ENCODE peak calls at places on chromosomes 5 and 9, in seven cellular contexts. T is upper lobe of left lung, L is GM23338, H is astrocyte of the spinal cord, S is tibial artery, P is ascending aorta, N is fibroblast of lung. J is an unnamed sample.

GRCh38 chr9:123407537-123407828 is 51.5 kb downstream of the CRB2 start:
- DNase-seq in T (no peak), S (no peak), L (no peak), N (no peak), P (no peak), H (no peak), J (no peak)

GRCh38 chr5:126385509-126385908 is 37.7 kb upstream of the GRAMD2B start:
- DNase-seq in N (no peak), P (no peak), S (no peak), T (no peak), L (no peak), H (no peak), J (no peak)

GRCh38 chr5:31916327-31916726 is 257.8 kb downstream of the GOLPH3 start:
- DNase-seq in P (no peak), H (no peak), T (peak), S (no peak), L (no peak), N (no peak), J (no peak)

GRCh38 chr9:135473972-135474543 is 5.5 kb upstream of the PPP1R26 start:
- DNase-seq in N (no peak), H (no peak), T (no peak), S (no peak), L (no peak), P (no peak), J (no peak)

GRCh38 chr9:93568169-93568568 is 8.2 kb upstream of the PHF2 start:
- DNase-seq in P (no peak), L (no peak), N (no peak), T (no peak), H (no peak), S (no peak), J (no peak)

GRCh38 chr5:91166040-91166807 is 216.9 kb downstream of the ARRDC3 start:
- DNase-seq in H (peak), L (no peak), N (peak), P (no peak), T (no peak), S (no peak), J (no peak)

GRCh38 chr9:136019681-136020060 is 58.5 kb upstream of the UBAC1 start:
- DNase-seq in N (no peak), H (no peak), T (no peak), P (no peak), S (no peak), L (no peak), J (no peak)

GRCh38 chr5:56123531-56124243 is 109.4 kb downstream of the ANKRD55 start:
- DNase-seq in L (peak), P (no peak), H (peak), T (peak), N (peak), S (peak), J (peak)

GRCh38 chr5:54243483-54244080 is 66.8 kb downstream of the ARL15 start:
- DNase-seq in L (peak), H (peak), T (no peak), N (peak), S (no peak), P (no peak), J (no peak)

GRCh38 chr5:80076131-80077101 is 41.3 kb downstream of the THBS4 start:
- DNase-seq in T (no peak), S (no peak), H (no peak), P (no peak), L (no peak), N (peak), J (no peak)

GRCh38 chr9:38309324-38310195 is 82.9 kb upstream of the ALDH1B1 start:
- DNase-seq in S (no peak), N (peak), P (no peak), H (peak), L (peak), T (no peak), J (no peak)

GRCh38 chr5:155575861-155576260 is 562.3 kb downstream of the KIF4B start:
- DNase-seq in S (no peak), P (no peak), H (no peak), N (no peak), L (no peak), T (no peak), J (no peak)

GRCh38 chr5:53170748-53171349 is 61.3 kb upstream of the MOCS2 start:
- DNase-seq in L (peak), S (no peak), T (no peak), P (no peak), H (peak), N (peak), J (no peak)

GRCh38 chr5:73213566-73213998 is 40.6 kb downstream of the TMEM174 start:
- DNase-seq in S (no peak), P (no peak), H (peak), N (peak), L (peak), T (no peak), J (no peak)

GRCh38 chr9:136309101-136309801 is 5.4 kb upstream of the CCDC187 start:
- DNase-seq in P (no peak), H (no peak), L (no peak), N (no peak), T (no peak), S (no peak), J (no peak)

GRCh38 chr5:58143757-58144156 is 316.1 kb downstream of the PLK2 start:
- DNase-seq in T (no peak), H (no peak), P (no peak), S (no peak), L (no peak), N (no peak), J (no peak)

GRCh38 chr5:159971931-159972461 is 36.9 kb upstream of the TTC1 start:
- DNase-seq in N (peak), L (peak), S (no peak), T (no peak), P (no peak), H (no peak), J (no peak)

GRCh38 chr9:135782946-135783345 is 81.0 kb downstream of the KCNT1 start:
- DNase-seq in H (no peak), P (no peak), S (no peak), T (no peak), L (no peak), N (no peak), J (no peak)

GRCh38 chr5:50711280-50711679 is 44.8 kb downstream of the PARP8 start:
- DNase-seq in P (no peak), N (no peak), L (no peak), S (no peak), H (peak), T (peak), J (no peak)

GRCh38 chr9:109811876-109812275 is 31.9 kb downstream of the PALM2AKAP2 start:
- DNase-seq in L (no peak), S (no peak), N (no peak), T (no peak), H (no peak), P (no peak), J (no peak)

GRCh38 chr5:150517272-150518152 is 9.6 kb downstream of the NDST1 start:
- DNase-seq in L (no peak), T (peak), H (peak), P (no peak), S (no peak), N (peak), J (no peak)

GRCh38 chr9:122332083-122332482 is 38.7 kb upstream of the PTGS1 start:
- DNase-seq in S (no peak), T (peak), N (no peak), P (no peak), L (peak), H (no peak), J (no peak)

GRCh38 chr9:113702423-113702755 is 173.7 kb upstream of the ZNF618 start:
- DNase-seq in H (no peak), N (no peak), T (peak), S (no peak), L (no peak), P (no peak), J (no peak)

GRCh38 chr5:178399723-178400115 is 167.1 kb upstream of the PHYKPL start:
- DNase-seq in L (no peak), H (no peak), T (no peak), P (no peak), S (no peak), N (no peak), J (no peak)

GRCh38 chr5:59887274-59887673 is 6.3 kb downstream of the PDE4D start:
- DNase-seq in L (no peak), N (no peak), S (no peak), P (no peak), T (no peak), H (no peak), J (no peak)

GRCh38 chr5:175861337-175862130 is 9.8 kb upstream of the CPLX2 start:
- DNase-seq in P (no peak), N (no peak), H (no peak), T (no peak), S (no peak), L (no peak), J (no peak)

GRCh38 chr9:116646661-116647514 is 40.2 kb upstream of the TRIM32 start:
- DNase-seq in N (peak), P (no peak), H (peak), T (no peak), L (peak), S (no peak), J (no peak)

GRCh38 chr9:121213136-121213806 is 11.6 kb upstream of the RAB14 start:
- DNase-seq in S (peak), H (peak), L (peak), N (peak), T (peak), P (peak), J (peak)

GRCh38 chr5:10591946-10592345 is 28.1 kb downstream of the ANKRD33B start:
- DNase-seq in T (no peak), N (no peak), H (no peak), S (no peak), L (no peak), P (no peak), J (no peak)

GRCh38 chr9:137174722-137175293 is 3.0 kb upstream of the TMEM210 start:
- DNase-seq in T (no peak), H (no peak), N (no peak), S (no peak), P (no peak), L (peak), J (no peak)

GRCh38 chr5:64865662-64866061 is 96.9 kb downstream of the CWC27 start:
- DNase-seq in P (no peak), S (no peak), L (no peak), T (no peak), N (no peak), H (no peak), J (no peak)

GRCh38 chr5:129664336-129664937 is 83.5 kb upstream of the MINAR2 start:
- DNase-seq in H (peak), S (no peak), L (peak), P (no peak), T (no peak), N (peak), J (no peak)

GRCh38 chr5:80466669-80467485 is 21.0 kb upstream of the FAM151B start:
- DNase-seq in L (no peak), P (no peak), N (peak), T (no peak), S (no peak), H (peak), J (no peak)

GRCh38 chr9:112784020-112784788 is 33.6 kb downstream of the SNX30 start:
- DNase-seq in L (peak), N (peak), P (no peak), H (peak), T (peak), S (no peak), J (no peak)

GRCh38 chr5:83724001-83724400 is 3.3 kb upstream of the HAPLN1 start:
- DNase-seq in S (no peak), N (no peak), T (no peak), L (no peak), P (no peak), H (no peak), J (no peak)

DNA sequence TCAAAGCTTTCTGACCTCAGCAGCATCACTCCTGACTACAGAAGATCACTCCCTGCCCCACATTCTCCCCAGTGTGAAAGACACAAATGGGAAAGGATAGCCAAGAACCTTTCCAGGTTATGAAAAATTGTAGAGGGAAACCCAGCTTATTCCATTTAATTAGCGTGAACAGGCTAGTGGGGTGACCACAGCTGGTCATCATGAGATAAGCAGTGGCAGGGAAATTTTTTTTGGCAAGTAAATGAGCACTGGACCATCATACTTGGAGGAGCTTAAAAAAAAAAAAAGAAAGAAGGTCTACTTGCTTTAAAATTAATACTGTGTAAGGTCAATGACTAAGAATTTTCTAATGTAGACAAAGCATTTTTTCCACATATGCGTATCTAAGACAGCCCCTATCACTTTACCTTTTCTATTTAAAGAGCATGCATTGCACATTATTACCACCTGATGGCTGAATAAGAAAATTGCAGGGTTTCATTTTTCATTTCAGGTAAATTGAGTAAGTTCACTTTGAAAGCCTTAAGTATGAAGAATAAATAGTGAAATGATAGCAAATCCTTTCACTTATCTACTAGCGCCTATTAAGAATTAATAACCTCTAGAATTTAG is 123.6 kb downstream of the ELAVL2 start:
- DNase-seq in L (no peak), N (peak), H (peak), P (no peak), S (no peak), T (no peak), J (no peak)
- TF ChIP-seq CTCF in L (peak), N (no peak), H (peak), P (no peak), S (no peak), T (no peak), J (no peak)

DNA sequence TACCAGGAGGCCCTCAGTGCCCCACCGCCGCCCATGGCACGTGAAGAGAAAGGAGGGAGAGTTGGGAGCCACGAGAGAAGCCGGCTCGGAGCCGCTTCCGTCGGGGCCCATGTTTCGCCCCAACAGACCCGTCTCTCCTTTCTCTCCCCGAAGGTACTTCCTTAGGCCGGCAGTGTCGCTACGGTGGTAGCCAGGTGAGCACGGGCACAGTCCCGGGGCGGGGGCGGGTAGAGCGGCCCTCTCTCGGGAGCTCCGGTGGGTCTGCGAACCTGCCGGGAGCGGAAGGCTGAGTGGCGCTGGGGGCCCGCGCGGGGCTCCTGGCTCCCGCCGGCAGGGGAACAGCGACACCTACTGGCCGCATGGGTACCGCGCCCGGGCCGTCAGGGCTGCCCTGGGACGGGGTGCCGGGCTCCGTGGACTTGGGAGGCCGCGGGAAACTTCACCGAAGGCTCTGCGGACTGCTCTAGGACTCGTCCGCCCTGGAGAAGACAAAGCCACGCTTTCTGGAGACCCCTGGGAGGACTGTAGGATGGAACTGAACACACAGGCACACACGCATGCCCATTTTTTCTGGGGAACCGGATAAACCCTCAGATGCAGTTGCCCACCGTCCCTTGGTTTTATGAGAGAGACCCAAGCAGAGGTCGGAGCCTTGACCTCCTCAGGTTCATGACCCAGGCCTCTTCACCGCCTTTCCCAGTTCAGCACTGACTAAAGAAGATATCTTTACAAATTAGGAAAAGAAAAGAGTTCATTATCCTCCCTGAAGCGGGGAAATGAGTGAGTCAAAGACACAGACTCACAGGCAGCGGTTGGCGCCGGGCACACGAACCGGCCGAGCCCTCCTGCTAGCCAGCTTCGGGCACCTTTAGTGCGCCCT is 202.5 kb downstream of the MEF2C start:
- DNase-seq in T (peak), L (peak), H (peak), N (peak), S (no peak), P (no peak), J (no peak)
- TF ChIP-seq CTCF in T (peak), L (peak), H (peak), N (peak), S (peak), P (peak), J (peak)

DNA sequence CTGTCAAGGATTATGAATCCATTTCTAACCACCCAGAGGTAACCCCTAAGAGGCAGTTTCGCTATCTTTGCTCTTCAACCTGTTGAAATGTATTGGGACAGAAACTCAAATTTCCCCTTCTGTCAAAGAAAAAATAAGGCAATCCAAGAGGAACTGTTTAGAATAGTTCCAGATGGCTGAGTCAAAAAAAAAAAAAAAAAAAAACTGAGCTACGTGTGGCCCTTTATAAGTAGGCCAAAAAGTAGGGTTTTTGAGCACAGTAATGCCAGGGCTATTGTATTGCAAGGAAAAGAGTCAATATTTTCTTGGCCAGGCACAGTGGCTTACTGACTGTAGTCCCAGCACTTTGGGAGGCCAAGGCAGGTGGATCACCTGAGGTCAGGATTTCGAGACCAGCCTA is 95.0 kb downstream of the RAD23B start:
- DNase-seq in N (no peak), H (no peak), T (no peak), S (no peak), L (no peak), P (no peak), J (no peak)
- TF ChIP-seq CTCF in N (no peak), H (no peak), T (no peak), S (no peak), L (no peak), P (no peak), J (no peak)

GRCh38 chr5:3999929-4000328 is 404.3 kb downstream of the IRX1 start:
- DNase-seq in S (no peak), N (no peak), T (no peak), L (no peak), H (no peak), P (no peak), J (no peak)

GRCh38 chr5:4007001-4007400 is 411.4 kb downstream of the IRX1 start:
- DNase-seq in P (no peak), H (no peak), L (no peak), S (no peak), T (no peak), N (no peak), J (no peak)

GRCh38 chr5:4000960-4001359 is 405.3 kb downstream of the IRX1 start:
- DNase-seq in S (no peak), H (no peak), T (no peak), L (no peak), P (no peak), N (no peak), J (no peak)

DNA sequence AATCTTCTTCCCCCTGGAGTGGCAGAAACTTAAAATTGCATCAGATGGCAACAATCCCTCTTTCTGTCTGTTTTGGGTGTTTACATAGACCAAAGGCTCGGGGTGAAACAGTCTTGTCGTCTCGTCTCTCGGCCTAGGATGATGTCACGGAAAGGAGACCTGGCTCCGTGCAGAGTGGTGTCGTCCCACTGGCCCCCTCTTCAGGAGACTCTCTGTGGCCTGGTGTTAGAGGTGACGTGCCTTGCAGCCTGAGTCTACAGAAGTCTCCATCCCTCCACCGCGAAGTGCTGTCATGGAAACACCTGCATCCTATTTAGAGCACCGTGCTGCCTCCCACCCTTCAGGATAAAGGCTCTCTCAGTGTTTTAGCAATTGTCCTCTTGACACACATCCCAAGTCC is 409.7 kb downstream of the IRX1 start:
- DNase-seq in H (no peak), L (peak), S (no peak), N (no peak), T (no peak), P (no peak), J (no peak)
- TF ChIP-seq CTCF in H (no peak), L (no peak), S (no peak), N (no peak), T (no peak), P (no peak), J (no peak)

DNA sequence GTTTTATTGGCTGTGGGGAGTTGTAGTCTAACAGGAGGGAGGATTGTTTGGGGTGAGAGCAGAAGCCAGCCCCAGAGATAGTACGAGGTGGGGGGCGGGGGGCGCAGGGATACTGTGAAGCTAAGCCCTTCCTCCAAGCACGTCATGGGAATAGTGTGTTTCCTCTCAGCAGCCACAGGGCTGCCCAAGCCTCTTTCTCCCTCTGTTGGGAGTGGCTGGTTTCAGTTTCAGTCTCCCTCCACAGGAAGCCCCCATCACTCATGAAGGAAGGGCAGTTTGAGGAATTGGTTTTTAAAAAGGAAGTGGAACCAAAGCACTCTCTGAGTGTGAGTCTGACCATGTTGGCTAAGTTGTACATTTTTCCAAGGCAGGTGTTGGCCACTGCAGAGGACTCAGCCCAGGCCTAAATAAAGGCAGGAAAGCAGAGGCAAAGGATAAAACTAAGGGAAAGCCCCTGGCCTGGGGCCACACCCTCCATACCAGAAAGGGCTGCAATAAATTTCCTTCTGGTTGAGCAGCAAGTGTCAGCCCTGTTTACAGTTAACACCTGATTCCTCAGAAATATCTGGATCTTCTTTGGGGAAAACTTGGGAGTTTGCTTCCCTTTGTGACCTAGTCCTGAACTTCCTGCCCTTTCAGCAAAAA is 3.2 kb downstream of the RAB24 start:
- DNase-seq in P (no peak), H (peak), S (peak), T (peak), N (peak), L (peak), J (no peak)
- TF ChIP-seq CTCF in P (no peak), H (peak), S (no peak), T (peak), N (peak), L (peak), J (no peak)

J was measured in esophagus squamous epithelium.